ENCODE peak calls at places on chromosomes 11 and 22, in five cellular contexts. X is activated T-cell treated with anti-CD3 and anti-CD28 coated beads for 24 hours; Z is CD4-positive, CD25-positive, alpha-beta regulatory T cell; L is H9; S is HFFc6. E is an unnamed sample.

GRCh38 chr11:118614511-118614910 is 7.1 kb downstream of the PHLDB1 start:
- DNase-seq in X (no peak), Z (no peak), L (peak), S (no peak), E (no peak)

GRCh38 chr11:66579017-66579606 is 10.7 kb upstream of the CTSF start:
- DNase-seq in X (peak), Z (peak), L (peak), S (peak), E (peak)

GRCh38 chr11:47413908-47414684 is 5.7 kb downstream of the SLC39A13 start:
- DNase-seq in X (no peak), Z (no peak), L (no peak), S (no peak), E (no peak)

GRCh38 chr11:35005156-35005780 is 88.8 kb downstream of the PDHX start:
- DNase-seq in X (no peak), Z (no peak), L (no peak), S (no peak), E (peak)

GRCh38 chr11:126282742-126283591 is at the start of gene TIRAP:
- DNase-seq in X (peak), Z (peak), L (peak), S (peak), E (peak)

GRCh38 chr11:33690290-33691050 is 10.2 kb downstream of the C11orf91 start:
- DNase-seq in X (no peak), Z (no peak), L (no peak), S (peak), E (no peak)

GRCh38 chr11:1824221-1825038 is 10.4 kb upstream of the SYT8 start:
- DNase-seq in X (no peak), Z (no peak), L (peak), S (no peak), E (no peak)

GRCh38 chr11:12050911-12051667 is 42.7 kb upstream of the DKK3 start:
- DNase-seq in X (no peak), Z (no peak), L (no peak), S (no peak), E (peak)

GRCh38 chr11:26948881-26949280 is 45.0 kb upstream of the FIBIN start:
- DNase-seq in X (no peak), Z (no peak), L (no peak), S (peak), E (no peak)

GRCh38 chr11:35963911-35964310 is 20.0 kb downstream of the LDLRAD3 start:
- DNase-seq in X (no peak), Z (no peak), L (no peak), S (no peak), E (no peak)

GRCh38 chr11:115217726-115218311 is 286.4 kb downstream of the CADM1 start:
- DNase-seq in X (no peak), Z (no peak), L (no peak), S (no peak), E (no peak)

GRCh38 chr11:123137496-123138270 is 57.4 kb downstream of the CLMP start:
- DNase-seq in X (no peak), Z (no peak), L (peak), S (peak), E (no peak)

GRCh38 chr11:114044042-114044871 is 15.3 kb upstream of the ZBTB16 start:
- DNase-seq in X (no peak), Z (no peak), L (no peak), S (no peak), E (no peak)

GRCh38 chr11:120183701-120184141 is 27.1 kb upstream of the OAF start:
- DNase-seq in X (no peak), Z (no peak), L (no peak), S (no peak), E (peak)

GRCh38 chr11:64085915-64086262 is 50.2 kb downstream of the FLRT1 start:
- DNase-seq in X (no peak), Z (no peak), L (no peak), S (no peak), E (no peak)

GRCh38 chr22:43919106-43919965 is 4.3 kb upstream of the PNPLA3 start:
- DNase-seq in X (no peak), Z (no peak), L (no peak), S (peak), E (no peak)

GRCh38 chr11:119907122-119907933 is 178.3 kb upstream of the NECTIN1 start:
- DNase-seq in X (no peak), Z (no peak), L (no peak), S (no peak), E (peak)

GRCh38 chr11:118051611-118052461 is 25.0 kb upstream of the TMPRSS4 start:
- DNase-seq in X (peak), Z (peak), L (no peak), S (no peak), E (no peak)

GRCh38 chr11:102914238-102915043 is 39.7 kb upstream of the MMP12 start:
- DNase-seq in X (no peak), Z (no peak), L (peak), S (peak), E (peak)

GRCh38 chr22:26701323-26701722 is 43.9 kb downstream of the MIAT start:
- DNase-seq in X (no peak), Z (no peak), L (no peak), S (no peak), E (no peak)

GRCh38 chr11:15580056-15580774 is 465.5 kb downstream of the INSC start:
- DNase-seq in X (no peak), Z (no peak), L (no peak), S (no peak), E (peak)

GRCh38 chr11:102413497-102413896 is 39.1 kb downstream of the TMEM123 start:
- DNase-seq in X (no peak), Z (no peak), L (no peak), S (no peak), E (no peak)

GRCh38 chr11:79466411-79466810 is 25.6 kb upstream of the TENM4 start:
- DNase-seq in X (no peak), Z (no peak), L (no peak), S (peak), E (no peak)

GRCh38 chr11:127003260-127003981 is 2.9 kb upstream of the KIRREL3 start:
- DNase-seq in X (no peak), Z (no peak), L (peak), S (peak), E (peak)

GRCh38 chr22:36753916-36754315 is 22.0 kb downstream of the IFT27 start:
- DNase-seq in X (no peak), Z (no peak), L (no peak), S (no peak), E (no peak)

GRCh38 chr11:72243567-72244316 is at the start of gene PHOX2A:
- DNase-seq in X (no peak), Z (no peak), L (peak), S (no peak), E (peak)

GRCh38 chr11:13140028-13140870 is 131.1 kb downstream of the RASSF10 start:
- DNase-seq in X (no peak), Z (no peak), L (no peak), S (no peak), E (no peak)

GRCh38 chr11:35647535-35648092 is 15.0 kb upstream of the TRIM44 start:
- DNase-seq in X (no peak), Z (no peak), L (no peak), S (no peak), E (no peak)